ENCODE peak calls at places on chromosomes 7 and 10, in nine cellular contexts. B, O, X, W, P, R, M, Z and U are unnamed samples.

GRCh38 chr10:88810196-88810961 is 7.8 kb downstream of the LIPM start:
- DNase-seq in W (no peak), R (peak), M (peak), P (no peak), B (peak), Z (no peak), O (no peak), X (no peak), U (peak)

GRCh38 chr7:108660465-108660864 is 90.8 kb downstream of the DNAJB9 start:
- DNase-seq in O (no peak), B (no peak), X (no peak), M (peak), R (no peak), Z (no peak), W (no peak), P (no peak), U (peak)

GRCh38 chr7:85135931-85136330 is 50.9 kb downstream of the SEMA3D start:
- DNase-seq in W (no peak), P (no peak), R (peak), Z (no peak), B (no peak), M (peak), X (no peak), O (no peak), U (peak)

GRCh38 chr10:113385021-113385975 is 167.6 kb upstream of the HABP2 start:
- DNase-seq in M (peak), B (peak), R (peak), X (peak), O (peak), P (peak), Z (peak), W (peak), U (peak)

GRCh38 chr7:142811154-142811737 is 40.5 kb downstream of the PRSS2 start:
- DNase-seq in X (no peak), R (peak), M (peak), P (no peak), B (no peak), W (no peak), Z (no peak), O (no peak), U (peak)

GRCh38 chr10:60099998-60100747 is 193.8 kb upstream of the CCDC6 start:
- DNase-seq in Z (no peak), R (peak), B (no peak), X (no peak), W (no peak), P (no peak), O (no peak), M (peak), U (peak)

GRCh38 chr10:35219906-35220890 is 93.6 kb downstream of the CREM start:
- DNase-seq in Z (no peak), R (peak), B (no peak), M (no peak), X (no peak), O (no peak), P (no peak), W (no peak), U (no peak)

GRCh38 chr10:21912583-21912982 is 90.9 kb downstream of the DNAJC1 start:
- DNase-seq in W (no peak), O (no peak), B (no peak), P (no peak), X (no peak), M (peak), R (no peak), Z (no peak), U (no peak)

GRCh38 chr7:21767300-21767900 is 178.3 kb downstream of the CDCA7L start:
- DNase-seq in R (peak), W (peak), M (peak), P (no peak), X (no peak), O (no peak), Z (no peak), B (peak), U (peak)

GRCh38 chr10:131573256-131574215 is 262.0 kb upstream of the TCERG1L start:
- DNase-seq in P (no peak), Z (no peak), R (no peak), W (no peak), X (no peak), O (peak), M (no peak), B (no peak), U (no peak)

GRCh38 chr7:158161194-158161593 is 426.4 kb downstream of the PTPRN2 start:
- DNase-seq in M (no peak), R (no peak), W (no peak), O (no peak), X (no peak), Z (no peak), B (no peak), P (no peak), U (no peak)

GRCh38 chr10:44281089-44281613 is 103.7 kb downstream of the CXCL12 start:
- DNase-seq in Z (no peak), B (no peak), M (no peak), W (no peak), P (no peak), R (no peak), X (peak), O (no peak), U (no peak)

GRCh38 chr10:89398003-89398749 is 5.8 kb downstream of the IFIT1 start:
- DNase-seq in B (no peak), X (no peak), O (no peak), R (no peak), M (peak), P (no peak), W (no peak), Z (no peak), U (peak)

GRCh38 chr10:35214607-35215020 is 88.0 kb downstream of the CREM start:
- DNase-seq in M (no peak), X (no peak), P (no peak), B (no peak), O (no peak), W (no peak), R (no peak), Z (no peak), U (no peak)

DNA sequence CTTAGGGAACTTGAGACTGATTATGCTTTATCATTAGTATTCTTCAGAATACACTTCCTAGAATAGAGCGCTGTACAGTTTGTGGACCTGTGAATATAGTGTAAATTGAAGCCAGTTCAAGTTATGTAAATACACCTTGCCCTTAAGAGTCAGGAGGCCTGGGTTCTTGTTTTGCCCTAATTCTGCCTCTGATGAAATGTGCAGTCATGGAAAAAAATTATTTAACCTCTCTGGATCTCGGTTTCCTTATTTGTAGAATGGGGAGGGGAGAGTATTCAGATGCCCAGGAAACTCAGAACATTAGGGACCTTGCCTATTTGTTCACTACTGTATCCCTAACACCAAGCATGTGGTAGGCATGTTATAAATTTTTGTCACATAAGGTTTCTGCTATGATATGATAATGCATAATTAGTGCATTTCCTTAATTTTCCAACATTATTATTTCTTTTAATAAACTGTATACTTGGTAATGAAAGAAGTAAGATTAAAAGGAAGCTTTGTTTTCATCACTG is 1.3 kb downstream of the EXOC6 start:
- DNase-seq in O (no peak), M (no peak), W (no peak), Z (no peak), X (no peak), B (no peak), R (no peak), P (no peak), U (no peak)
- H3K4me3 ChIP-seq in O (no peak), M (peak), W (peak), Z (peak), X (peak), B (peak), R (peak), P (peak), U (peak)

GRCh38 chr7:30320392-30320791 is 36.0 kb downstream of the ZNRF2 start:
- DNase-seq in W (no peak), Z (no peak), R (no peak), P (no peak), X (no peak), O (no peak), M (no peak), B (no peak), U (no peak)

GRCh38 chr7:30321089-30321991 is 36.9 kb downstream of the ZNRF2 start:
- DNase-seq in B (no peak), P (no peak), M (no peak), Z (no peak), X (no peak), R (no peak), O (no peak), W (no peak), U (no peak)

GRCh38 chr7:30322656-30323355 is 38.4 kb downstream of the ZNRF2 start:
- DNase-seq in B (no peak), M (no peak), P (no peak), R (no peak), O (no peak), W (no peak), Z (no peak), X (no peak), U (no peak)

GRCh38 chr7:30327813-30328212 is 43.4 kb downstream of the ZNRF2 start:
- DNase-seq in B (no peak), O (no peak), R (peak), Z (no peak), M (peak), W (no peak), X (no peak), P (no peak), U (peak)

GRCh38 chr7:30321992-30322637 is 37.7 kb downstream of the ZNRF2 start:
- DNase-seq in X (no peak), M (no peak), P (no peak), R (no peak), Z (no peak), O (no peak), B (no peak), W (no peak), U (peak)
- H3K4me3 ChIP-seq in X (no peak), M (no peak), P (peak), R (no peak), Z (peak), O (no peak), B (no peak), W (no peak), U (peak)

GRCh38 chr7:130485734-130486113 is 6.2 kb upstream of the MEST start:
- DNase-seq in R (no peak), X (no peak), B (no peak), O (no peak), P (no peak), M (no peak), W (no peak), Z (no peak), U (no peak)
- H3K4me3 ChIP-seq in R (peak), X (peak), B (no peak), O (peak), P (peak), M (no peak), W (peak), Z (peak), U (no peak)

GRCh38 chr7:149197675-149198074 is 2.3 kb downstream of the ZNF282 start:
- DNase-seq in O (no peak), P (no peak), Z (no peak), R (no peak), B (no peak), X (no peak), W (no peak), M (no peak), U (no peak)

GRCh38 chr7:149195180-149196150 is at the start of gene ZNF282:
- DNase-seq in R (peak), Z (peak), W (peak), O (peak), P (peak), X (peak), B (peak), M (peak), U (peak)

GRCh38 chr7:149196151-149196704 is 882 bp downstream of the ZNF282 start:
- DNase-seq in B (no peak), R (no peak), P (no peak), M (no peak), O (no peak), X (no peak), W (no peak), Z (no peak), U (no peak)

GRCh38 chr7:149198161-149198816 is 2.9 kb downstream of the ZNF282 start:
- DNase-seq in R (no peak), M (no peak), X (no peak), B (no peak), O (no peak), P (no peak), W (no peak), Z (no peak), U (no peak)

DNA sequence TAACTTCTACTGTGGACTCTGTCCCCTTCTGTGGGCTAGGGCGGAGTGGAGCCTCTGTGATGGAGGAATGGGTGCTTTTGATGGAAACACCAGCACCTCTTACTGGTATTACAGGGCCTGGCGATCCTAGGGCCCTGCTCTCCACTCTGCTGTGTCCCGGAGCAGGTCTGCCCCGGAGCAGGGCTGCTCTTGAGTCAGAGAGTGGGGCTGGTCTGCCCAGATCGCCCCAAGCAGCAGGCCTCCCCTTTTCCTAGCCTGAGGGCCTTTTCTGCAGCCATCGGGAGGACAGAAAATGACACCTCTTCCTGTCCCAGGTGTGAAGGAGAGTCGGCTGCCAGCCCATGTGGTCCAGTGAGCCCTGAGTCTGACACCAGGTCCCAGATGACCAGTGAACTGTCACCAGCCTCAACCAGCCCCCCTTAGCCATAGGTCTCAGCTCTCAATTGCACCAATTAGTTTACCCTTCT is 1.4 kb downstream of the ZNF282 start:
- DNase-seq in M (no peak), X (no peak), O (no peak), R (no peak), W (no peak), B (no peak), Z (no peak), P (no peak), U (no peak)
- H3K4me3 ChIP-seq in M (peak), X (peak), O (peak), R (peak), W (peak), B (peak), Z (peak), P (peak), U (peak)

GRCh38 chr7:139916717-139917395 is 87.8 kb downstream of the TBXAS1 start:
- DNase-seq in B (no peak), Z (no peak), W (no peak), M (no peak), X (no peak), P (no peak), O (no peak), R (no peak), U (no peak)
- H3K4me3 ChIP-seq in B (no peak), Z (no peak), W (no peak), M (no peak), X (no peak), P (no peak), O (no peak), R (no peak), U (no peak)

DNA sequence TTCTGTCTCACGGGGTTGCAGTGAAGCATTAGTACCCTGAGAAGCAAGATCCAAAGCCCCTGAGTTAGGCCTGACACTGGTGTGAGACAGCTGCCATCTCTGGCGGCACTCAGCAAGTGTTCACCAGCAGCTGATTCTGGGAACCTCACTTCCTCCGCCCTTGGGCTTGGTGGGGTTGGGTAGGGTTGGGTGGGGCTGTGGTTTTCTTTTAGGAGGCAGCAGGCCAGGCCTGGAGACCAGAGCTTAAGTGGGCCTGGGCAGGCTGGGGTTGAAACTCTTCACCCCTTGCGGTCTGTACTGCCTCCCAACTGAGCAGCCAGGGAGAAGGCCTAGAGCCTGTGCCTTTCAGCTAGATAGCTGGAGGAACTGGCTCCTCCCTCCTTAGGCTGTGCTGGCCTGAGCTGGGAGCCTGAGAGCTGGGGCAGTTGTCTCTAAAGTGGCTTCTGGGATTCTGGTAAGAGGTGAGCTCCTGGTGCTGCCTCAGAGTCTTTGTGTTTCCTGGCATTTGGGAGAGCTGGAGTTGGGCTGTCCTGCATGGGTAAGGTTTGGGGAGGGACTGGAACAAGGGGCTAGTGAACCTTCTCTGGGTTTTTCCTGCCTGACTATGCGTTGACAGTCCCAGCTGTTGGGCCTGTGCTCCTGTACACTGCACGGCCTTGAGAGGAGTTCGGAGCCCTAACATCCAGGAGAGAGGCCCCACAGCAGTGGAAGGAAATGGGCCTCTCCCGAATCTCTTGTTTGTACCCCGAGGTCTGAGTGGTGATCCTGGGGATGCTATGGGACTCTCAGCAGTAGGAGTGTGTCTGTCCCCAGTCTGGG is 5.1 kb downstream of the TSPAN14 start:
- DNase-seq in R (peak), X (no peak), M (no peak), O (peak), W (no peak), P (peak), B (peak), Z (peak), U (peak)
- H3K4me3 ChIP-seq in R (no peak), X (no peak), M (no peak), O (peak), W (no peak), P (peak), B (no peak), Z (peak), U (peak)

GRCh38 chr7:73397521-73397934 is 36.0 kb upstream of the FZD9 start:
- DNase-seq in M (no peak), B (no peak), Z (no peak), R (no peak), O (no peak), P (no peak), X (no peak), W (no peak), U (no peak)
- H3K4me3 ChIP-seq in M (no peak), B (no peak), Z (no peak), R (no peak), O (no peak), P (no peak), X (no peak), W (no peak), U (no peak)

GRCh38 chr7:148340881-148341280 is 249.7 kb upstream of the C7orf33 start:
- DNase-seq in W (no peak), O (no peak), X (no peak), Z (no peak), R (no peak), P (no peak), M (no peak), B (no peak), U (no peak)
- H3K4me3 ChIP-seq in W (no peak), O (no peak), X (no peak), Z (no peak), R (no peak), P (no peak), M (no peak), B (no peak), U (no peak)

GRCh38 chr7:7180725-7181428 is 1.5 kb upstream of the C1GALT1 start:
- DNase-seq in M (no peak), B (peak), W (no peak), P (no peak), R (no peak), Z (no peak), O (no peak), X (no peak), U (no peak)
- H3K4me3 ChIP-seq in M (no peak), B (no peak), W (no peak), P (peak), R (no peak), Z (peak), O (no peak), X (no peak), U (no peak)

GRCh38 chr7:123485187-123485586 is 49.2 kb downstream of the IQUB start:
- DNase-seq in O (no peak), Z (no peak), B (no peak), P (no peak), M (no peak), X (no peak), W (no peak), R (no peak), U (peak)
- H3K4me3 ChIP-seq in O (no peak), Z (no peak), B (no peak), P (no peak), M (no peak), X (no peak), W (no peak), R (no peak), U (no peak)